ENCODE peak calls at places on chromosomes 7 and 10, in five cellular contexts. C is activated CD4-positive, alpha-beta T cell treated with anti-CD3 and anti-CD28 coated beads for 1 hour; Y is adrenal gland; B is spleen; P is left cardiac atrium. H is an unnamed sample.

GRCh38 chr7:87876759-87877234 is 504 bp downstream of the DBF4 start:
- DNase-seq in C (peak), Y (peak), B (peak), P (peak), H (peak)

GRCh38 chr7:106076537-106076936 is 35.6 kb downstream of the SYPL1 start:
- DNase-seq in C (no peak), Y (no peak), B (no peak), P (no peak), H (no peak)

GRCh38 chr10:21212275-21212674 is 313.2 kb downstream of the SKIDA1 start:
- DNase-seq in C (no peak), Y (no peak), B (no peak), P (no peak), H (no peak)

GRCh38 chr10:43857206-43857952 is 208.7 kb upstream of the ZNF32 start:
- DNase-seq in C (no peak), Y (no peak), B (peak), P (peak), H (peak)

GRCh38 chr10:88062798-88063472 is 199.5 kb downstream of the PTEN start:
- DNase-seq in C (no peak), Y (no peak), B (no peak), P (no peak), H (no peak)

GRCh38 chr7:50727072-50727471 is 55.6 kb downstream of the GRB10 start:
- DNase-seq in C (no peak), Y (no peak), B (peak), P (no peak), H (no peak)

GRCh38 chr7:51325937-51326336 is 9.3 kb upstream of the COBL start:
- DNase-seq in C (no peak), Y (no peak), B (no peak), P (no peak), H (no peak)

GRCh38 chr10:58645762-58646161 is 133.1 kb downstream of the BICC1 start:
- DNase-seq in C (no peak), Y (no peak), B (no peak), P (no peak), H (no peak)

GRCh38 chr7:1125603-1125969 is 34.4 kb downstream of the ZFAND2A start:
- DNase-seq in C (no peak), Y (no peak), B (peak), P (no peak), H (no peak)

GRCh38 chr7:87159538-87159937 is 7.3 kb downstream of the DMTF1 start:
- DNase-seq in C (no peak), Y (no peak), B (no peak), P (no peak), H (no peak)

GRCh38 chr7:1689356-1689755 is 19.3 kb downstream of the ELFN1 start:
- DNase-seq in C (no peak), Y (peak), B (peak), P (no peak), H (no peak)

GRCh38 chr7:22377690-22378089 is 20.7 kb upstream of the RAPGEF5 start:
- DNase-seq in C (no peak), Y (peak), B (no peak), P (no peak), H (no peak)

GRCh38 chr10:122141821-122142651 is 129.1 kb upstream of the BTBD16 start:
- DNase-seq in C (no peak), Y (no peak), B (peak), P (no peak), H (no peak)

GRCh38 chr10:100043796-100044195 is 34.0 kb upstream of the DNMBP start:
- DNase-seq in C (no peak), Y (no peak), B (no peak), P (peak), H (no peak)

GRCh38 chr7:25359471-25360059 is 131.3 kb upstream of the NPVF start:
- DNase-seq in C (no peak), Y (no peak), B (no peak), P (no peak), H (no peak)

GRCh38 chr10:11560076-11560709 is 51.3 kb downstream of the USP6NL start:
- DNase-seq in C (no peak), Y (no peak), B (no peak), P (no peak), H (no peak)

GRCh38 chr10:119370046-119370770 is 162.8 kb downstream of the GRK5 start:
- DNase-seq in C (no peak), Y (no peak), B (no peak), P (peak), H (no peak)

GRCh38 chr10:118950190-118950658 is 79.3 kb upstream of the NANOS1 start:
- DNase-seq in C (no peak), Y (peak), B (no peak), P (peak), H (no peak)

GRCh38 chr10:114189700-114190099 is 10.5 kb downstream of the TDRD1 start:
- DNase-seq in C (no peak), Y (no peak), B (no peak), P (no peak), H (no peak)

GRCh38 chr7:150988230-150989226 is 2.3 kb upstream of the NOS3 start:
- DNase-seq in C (peak), Y (peak), B (peak), P (peak), H (peak)

GRCh38 chr7:105032553-105033214 is 18.7 kb downstream of the KMT2E start:
- DNase-seq in C (no peak), Y (no peak), B (no peak), P (no peak), H (no peak)

GRCh38 chr10:116674901-116675423 is 54.2 kb downstream of the PNLIPRP2 start:
- DNase-seq in C (no peak), Y (no peak), B (no peak), P (no peak), H (no peak)

GRCh38 chr7:42035205-42035604 is 201.8 kb downstream of the GLI3 start:
- DNase-seq in C (no peak), Y (no peak), B (no peak), P (no peak), H (no peak)

GRCh38 chr10:126392469-126392868 is 4.2 kb upstream of the ADAM12 start:
- DNase-seq in C (no peak), Y (no peak), B (no peak), P (no peak), H (peak)

GRCh38 chr10:91901784-91902677 is 7.3 kb downstream of the FGFBP3 start:
- DNase-seq in C (peak), Y (peak), B (no peak), P (no peak), H (no peak)

GRCh38 chr10:12351447-12351846 is 2.1 kb downstream of the CAMK1D start:
- DNase-seq in C (no peak), Y (no peak), B (peak), P (no peak), H (no peak)

GRCh38 chr7:16619979-16620408 is 25.6 kb downstream of the ANKMY2 start:
- DNase-seq in C (no peak), Y (no peak), B (no peak), P (no peak), H (no peak)

GRCh38 chr10:62379394-62379793 is 5.2 kb downstream of the ZNF365 start:
- DNase-seq in C (no peak), Y (no peak), B (no peak), P (no peak), H (no peak)

GRCh38 chr7:130918129-130919052 is 184.4 kb upstream of the KLF14 start:
- DNase-seq in C (no peak), Y (no peak), B (no peak), P (no peak), H (no peak)

GRCh38 chr10:26805567-26806245 is 55.1 kb downstream of the ABI1 start:
- DNase-seq in C (no peak), Y (no peak), B (no peak), P (no peak), H (no peak)

GRCh38 chr7:112630565-112630964 is 149.8 kb downstream of the LSMEM1 start:
- DNase-seq in C (no peak), Y (no peak), B (no peak), P (no peak), H (no peak)

GRCh38 chr7:91326516-91327209 is 62.4 kb downstream of the FZD1 start:
- DNase-seq in C (no peak), Y (no peak), B (no peak), P (no peak), H (no peak)

GRCh38 chr7:30922596-30922995 is 10.9 kb downstream of the AQP1 start:
- DNase-seq in C (no peak), Y (peak), B (peak), P (peak), H (no peak)

GRCh38 chr10:61618388-61618961 is 44.3 kb upstream of the CABCOCO1 start:
- DNase-seq in C (no peak), Y (no peak), B (no peak), P (no peak), H (no peak)

GRCh38 chr7:99473315-99473596 is 566 bp downstream of the ZNF789 start:
- DNase-seq in C (no peak), Y (no peak), B (no peak), P (peak), H (no peak)

GRCh38 chr7:50502001-50502684 is 52.0 kb upstream of the FIGNL1 start:
- DNase-seq in C (no peak), Y (peak), B (peak), P (peak), H (no peak)

GRCh38 chr10:131403936-131404335 is 92.4 kb upstream of the TCERG1L start:
- DNase-seq in C (no peak), Y (no peak), B (peak), P (no peak), H (no peak)

GRCh38 chr10:3887404-3887803 is 102.4 kb upstream of the KLF6 start:
- DNase-seq in C (no peak), Y (peak), B (no peak), P (no peak), H (no peak)